ENCODE peak calls at places on chromosomes 3 and 15, in five cellular contexts. B is dermis blood vessel endothelial cell, G is HEK293T, M is amygdala, X is right lobe of liver. P is an unnamed sample.

GRCh38 chr15:61205427-61205826 is 23.7 kb downstream of the RORA start:
- DNase-seq in B (peak), G (no peak), M (no peak), X (no peak), P (no peak)

GRCh38 chr15:55279746-55280351 is 9.8 kb downstream of the RAB27A start:
- DNase-seq in B (peak), G (no peak), M (no peak), X (no peak), P (no peak)

GRCh38 chr3:124034016-124034808 is 42.3 kb upstream of the ROPN1 start:
- DNase-seq in B (peak), G (peak), M (no peak), X (no peak), P (peak)

GRCh38 chr15:56919708-56920637 is 1.5 kb downstream of the TCF12 start:
- DNase-seq in B (peak), G (peak), M (no peak), X (peak), P (peak)

GRCh38 chr3:127823590-127823857 is 1.2 kb upstream of the MGLL start:
- DNase-seq in B (no peak), G (no peak), M (no peak), X (no peak), P (no peak)

GRCh38 chr3:111548060-111548459 is 6.1 kb downstream of the CD96 start:
- DNase-seq in B (no peak), G (no peak), M (no peak), X (no peak), P (no peak)

GRCh38 chr3:18937574-18937973 is 210.7 kb upstream of the KCNH8 start:
- DNase-seq in B (no peak), G (no peak), M (no peak), X (no peak), P (no peak)

GRCh38 chr3:176120507-176120906 is 1076.8 kb downstream of the TBL1XR1 start:
- DNase-seq in B (no peak), G (no peak), M (no peak), X (no peak), P (no peak)

GRCh38 chr15:101052031-101052620 is 133.0 kb downstream of the LRRK1 start:
- DNase-seq in B (no peak), G (no peak), M (no peak), X (no peak), P (no peak)

GRCh38 chr15:31177936-31178335 is 76.4 kb upstream of the TRPM1 start:
- DNase-seq in B (no peak), G (no peak), M (no peak), X (no peak), P (no peak)

GRCh38 chr3:173688216-173688842 is 290.8 kb downstream of the NLGN1 start:
- DNase-seq in B (no peak), G (no peak), M (no peak), X (no peak), P (no peak)

GRCh38 chr15:57510647-57511046 is 81.1 kb upstream of the MYZAP start:
- DNase-seq in B (peak), G (no peak), M (no peak), X (no peak), P (no peak)

GRCh38 chr3:125032100-125032643 is 23.6 kb downstream of the HEG1 start:
- DNase-seq in B (peak), G (no peak), M (no peak), X (no peak), P (no peak)

GRCh38 chr15:99618941-99619411 is 53.2 kb downstream of the MEF2A start:
- DNase-seq in B (no peak), G (peak), M (no peak), X (no peak), P (no peak)

GRCh38 chr3:59783468-59783988 is 733.7 kb upstream of the CFAP20DC start:
- DNase-seq in B (no peak), G (no peak), M (no peak), X (no peak), P (no peak)

GRCh38 chr15:57384024-57384423 is 7.7 kb downstream of the CGNL1 start:
- DNase-seq in B (no peak), G (no peak), M (no peak), X (no peak), P (no peak)

GRCh38 chr3:27659279-27660021 is 62.7 kb downstream of the EOMES start:
- DNase-seq in B (peak), G (peak), M (no peak), X (no peak), P (no peak)